ENCODE peak calls at places on chromosome 18, in ten cellular contexts. J, X, N, D, H, B, Z, U, K and V are unnamed samples. For H3K9me3 and H3K4me1, the result is how much of the 10 kb centered on the place peaks cover.

GRCh38 chr18:23237524-23238151 is 102.4 kb downstream of the CABLES1 start:
- DNase-seq in D (no peak), U (peak), N (peak), J (peak), X (no peak), K (no peak), H (peak), B (peak), Z (no peak), V (peak)

GRCh38 chr18:400466-400865 is 100.0 kb downstream of the COLEC12 start:
- DNase-seq in D (no peak), B (no peak), H (peak), U (no peak), K (no peak), J (no peak), N (no peak), Z (peak), X (no peak), V (peak)

GRCh38 chr18:47404845-47405244 is 153.4 kb upstream of the SKOR2 start:
- DNase-seq in X (no peak), B (no peak), U (no peak), H (no peak), K (no peak), D (no peak), Z (no peak), N (no peak), J (no peak), V (no peak)

GRCh38 chr18:36114738-36115137 is 14.4 kb downstream of the SLC39A6 start:
- DNase-seq in Z (no peak), X (no peak), U (no peak), H (no peak), N (no peak), D (no peak), J (no peak), K (no peak), B (no peak), V (no peak)

GRCh38 chr18:22093731-22094374 is 75.5 kb upstream of the GATA6 start:
- DNase-seq in N (no peak), H (no peak), X (no peak), Z (no peak), K (no peak), J (no peak), B (no peak), U (no peak), D (no peak), V (no peak)

GRCh38 chr18:40769786-40770185 is 1185.2 kb upstream of the PIK3C3 start:
- DNase-seq in U (no peak), D (no peak), N (no peak), K (no peak), J (no peak), B (no peak), Z (no peak), H (no peak), X (no peak), V (no peak)

GRCh38 chr18:10182009-10182624 is 268.3 kb downstream of the VAPA start:
- DNase-seq in J (no peak), D (no peak), N (no peak), K (no peak), B (no peak), X (no peak), H (no peak), Z (no peak), U (no peak), V (no peak)

GRCh38 chr18:42192251-42193248 is 237.5 kb downstream of the PIK3C3 start:
- DNase-seq in K (peak), N (no peak), U (no peak), H (no peak), X (no peak), D (no peak), B (no peak), J (no peak), Z (no peak), V (no peak)

GRCh38 chr18:69002233-69002632 is 204.4 kb downstream of the CCDC102B start:
- DNase-seq in Z (no peak), B (no peak), J (no peak), D (no peak), N (no peak), U (no peak), X (peak), H (no peak), K (peak), V (no peak)

GRCh38 chr18:39701071-39701783 is 2135.6 kb upstream of the CELF4 start:
- DNase-seq in J (no peak), B (no peak), N (no peak), K (no peak), U (no peak), D (no peak), Z (no peak), X (no peak), H (peak), V (no peak)

GRCh38 chr18:60549338-60549960 is 176.9 kb upstream of the MC4R start:
- DNase-seq in Z (peak), N (no peak), X (peak), D (peak), H (peak), K (peak), J (peak), U (no peak), B (no peak), V (no peak)

GRCh38 chr18:15198116-15198389 is 450.1 kb downstream of the ANKRD30B start:
- DNase-seq in D (no peak), J (no peak), Z (no peak), N (no peak), U (no peak), K (no peak), B (no peak), X (no peak), H (no peak), V (no peak)

GRCh38 chr18:26206488-26206887 is 19.8 kb upstream of the TAF4B start:
- DNase-seq in J (no peak), K (no peak), H (no peak), X (no peak), D (no peak), N (no peak), U (no peak), Z (no peak), B (no peak), V (no peak)

GRCh38 chr18:36203360-36203895 is 16.1 kb downstream of the MOCOS start:
- DNase-seq in H (no peak), J (no peak), B (no peak), N (no peak), X (no peak), Z (no peak), D (no peak), K (no peak), U (no peak), V (peak)

GRCh38 chr18:22848618-22849017 is 84.5 kb upstream of the RBBP8 start:
- DNase-seq in N (no peak), U (no peak), X (no peak), J (no peak), Z (no peak), D (peak), K (no peak), H (peak), B (no peak), V (no peak)

GRCh38 chr18:66506178-66506577 is 97.7 kb downstream of the CDH19 start:
- DNase-seq in D (no peak), H (no peak), B (no peak), X (no peak), K (no peak), J (no peak), Z (no peak), N (no peak), U (no peak), V (no peak)

GRCh38 chr18:66511810-66512209 is 92.1 kb downstream of the CDH19 start:
- DNase-seq in J (peak), X (no peak), U (no peak), N (no peak), Z (no peak), B (no peak), D (no peak), K (no peak), H (no peak), V (no peak)

GRCh38 chr18:66513996-66514395 is 89.9 kb downstream of the CDH19 start:
- DNase-seq in B (no peak), U (no peak), K (no peak), J (no peak), D (no peak), H (no peak), Z (no peak), N (no peak), X (no peak), V (no peak)

GRCh38 chr18:66508937-66509336 is 95.0 kb downstream of the CDH19 start:
- DNase-seq in H (no peak), U (no peak), K (no peak), J (no peak), X (no peak), B (no peak), D (no peak), N (no peak), Z (no peak), V (no peak)

GRCh38 chr18:66510357-66511027 is 93.4 kb downstream of the CDH19 start:
- DNase-seq in J (no peak), H (no peak), U (no peak), K (no peak), X (no peak), N (no peak), B (no peak), Z (no peak), D (no peak), V (no peak)
- H3K9me3 ChIP-seq in J (under half), H (under half), U (under half), K (under half), X (under half), N (under half), B (under half), Z (under half), D (under half), V (under half)

GRCh38 chr18:51041677-51042076 is 11.7 kb downstream of the SMAD4 start:
- DNase-seq in U (no peak), K (no peak), B (no peak), X (no peak), J (no peak), N (no peak), H (no peak), D (no peak), Z (no peak), V (no peak)
- H3K4me1 ChIP-seq in U (half or more), K (half or more), B (half or more), X (under half), J (under half), N (under half), H (under half), D (half or more), Z (under half), V (under half)

DNA sequence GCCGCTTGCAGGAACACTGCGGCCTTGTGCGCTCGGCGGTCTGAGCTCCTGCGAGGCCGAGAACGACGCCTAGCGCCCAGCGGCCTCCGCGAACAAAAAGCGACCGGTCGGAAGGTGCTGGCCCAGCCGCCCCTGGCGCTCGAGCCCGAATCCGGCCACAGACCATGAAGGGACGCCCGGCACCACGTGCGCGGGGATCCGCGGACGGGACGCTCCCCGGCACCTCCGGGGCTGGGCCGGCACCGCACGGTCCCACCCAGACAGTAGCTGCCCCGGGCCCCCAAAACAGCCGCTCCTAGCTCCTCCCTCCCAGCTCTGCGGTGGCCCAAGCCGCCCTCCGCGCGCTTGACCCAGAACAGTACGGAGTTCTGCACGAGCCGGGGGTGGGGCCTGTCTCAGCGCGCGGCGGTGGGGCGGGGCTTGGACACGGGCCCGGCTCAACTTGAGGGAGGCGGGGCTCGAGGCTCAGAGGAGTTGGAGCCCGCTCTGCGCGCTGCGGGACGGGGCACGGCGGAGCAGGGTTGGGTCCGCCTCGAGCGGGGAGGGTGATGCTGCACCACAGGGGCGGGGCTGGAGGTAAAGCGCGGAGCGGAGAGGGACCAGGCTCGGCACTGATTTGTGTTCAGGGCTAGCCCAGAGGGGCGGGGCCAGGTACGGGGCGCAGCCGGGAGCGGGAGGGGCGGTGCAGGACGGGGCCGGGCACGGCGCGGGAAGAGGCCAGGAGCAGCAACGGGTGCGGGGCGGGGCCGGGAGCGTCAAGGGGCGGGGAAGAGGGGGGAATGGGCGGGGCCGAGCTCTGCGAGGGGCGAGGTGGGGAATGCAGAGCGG is 538 bp upstream of the IMPA2 start:
- DNase-seq in U (peak), K (peak), X (peak), J (peak), N (peak), B (peak), D (peak), H (peak), Z (peak), V (peak)
- TF ChIP-seq POLR2A in U (peak), K (peak), X (peak), J (peak), N (peak), B (peak), D (peak), H (peak), Z (peak), V (peak)

GRCh38 chr18:78506031-78506461 is 473.6 kb upstream of the SALL3 start:
- DNase-seq in N (no peak), B (no peak), J (no peak), D (no peak), X (no peak), H (no peak), K (peak), U (no peak), Z (no peak), V (no peak)
- H3K9me3 ChIP-seq in N (under half), B (under half), J (under half), D (under half), X (under half), H (half or more), K (under half), U (under half), Z (under half), V (under half)

GRCh38 chr18:46070232-46070631 is 1.8 kb downstream of the PSTPIP2 start:
- DNase-seq in Z (no peak), J (no peak), B (peak), D (no peak), U (no peak), X (no peak), H (no peak), N (no peak), K (no peak), V (no peak)
- H3K4me1 ChIP-seq in Z (under half), J (under half), B (half or more), D (under half), U (under half), X (under half), H (under half), N (under half), K (under half), V (under half)

GRCh38 chr18:63160172-63160995 is 159.2 kb downstream of the BCL2 start:
- DNase-seq in H (no peak), X (no peak), D (no peak), U (no peak), K (no peak), Z (no peak), B (no peak), N (no peak), J (no peak), V (no peak)

GRCh38 chr18:63157293-63158011 is 162.1 kb downstream of the BCL2 start:
- DNase-seq in K (no peak), J (no peak), N (no peak), Z (no peak), B (no peak), D (no peak), U (no peak), H (no peak), X (no peak), V (no peak)

GRCh38 chr18:63159590-63159989 is 160.0 kb downstream of the BCL2 start:
- DNase-seq in B (no peak), Z (no peak), K (no peak), H (no peak), U (no peak), J (no peak), X (no peak), D (no peak), N (no peak), V (no peak)

GRCh38 chr18:63158012-63158631 is 161.4 kb downstream of the BCL2 start:
- DNase-seq in Z (no peak), H (no peak), B (no peak), N (no peak), J (no peak), K (no peak), X (no peak), U (no peak), D (no peak), V (no peak)

DNA sequence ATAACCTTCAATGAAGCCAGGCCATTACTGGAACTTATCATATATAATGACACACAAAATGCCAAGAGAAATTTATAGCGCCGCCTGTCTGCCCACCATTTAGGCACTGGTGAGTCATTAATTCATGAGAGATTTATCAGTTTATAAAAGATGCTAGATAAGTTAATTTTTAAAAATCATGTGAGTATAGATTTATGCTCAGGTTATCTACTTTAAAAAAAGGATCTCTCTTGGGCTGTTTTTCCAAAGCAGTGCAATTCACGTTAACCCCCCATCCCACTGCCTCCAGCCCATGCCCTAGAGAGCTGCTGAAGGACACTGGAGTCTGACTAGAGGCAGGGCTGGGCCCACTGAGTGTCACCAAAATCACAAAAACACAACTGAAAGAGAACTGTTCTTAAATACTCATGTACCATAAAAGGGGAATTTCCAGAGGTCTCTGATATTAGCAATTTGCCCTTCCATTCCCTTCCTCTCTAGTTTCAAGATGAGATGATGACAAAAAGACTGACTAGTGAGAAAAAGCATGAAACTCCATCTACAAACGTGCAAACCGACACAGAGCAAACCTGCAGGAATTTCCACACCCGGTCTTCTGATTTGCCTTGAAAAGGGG is 160.8 kb downstream of the BCL2 start:
- DNase-seq in H (no peak), J (no peak), Z (no peak), B (no peak), D (no peak), U (no peak), K (no peak), X (no peak), N (no peak), V (no peak)
- TF ChIP-seq POLR2A in H (no peak), J (no peak), Z (no peak), B (no peak), D (no peak), U (no peak), K (no peak), X (no peak), N (no peak), V (no peak)

GRCh38 chr18:80022613-80023012 is 11.6 kb upstream of the RBFA start:
- DNase-seq in Z (no peak), H (peak), K (no peak), X (peak), B (no peak), J (peak), U (no peak), D (no peak), N (no peak), V (no peak)
- H3K9me3 ChIP-seq in Z (under half), H (half or more), K (half or more), X (under half), B (half or more), J (under half), U (under half), D (under half), N (under half), V (under half)

DNA sequence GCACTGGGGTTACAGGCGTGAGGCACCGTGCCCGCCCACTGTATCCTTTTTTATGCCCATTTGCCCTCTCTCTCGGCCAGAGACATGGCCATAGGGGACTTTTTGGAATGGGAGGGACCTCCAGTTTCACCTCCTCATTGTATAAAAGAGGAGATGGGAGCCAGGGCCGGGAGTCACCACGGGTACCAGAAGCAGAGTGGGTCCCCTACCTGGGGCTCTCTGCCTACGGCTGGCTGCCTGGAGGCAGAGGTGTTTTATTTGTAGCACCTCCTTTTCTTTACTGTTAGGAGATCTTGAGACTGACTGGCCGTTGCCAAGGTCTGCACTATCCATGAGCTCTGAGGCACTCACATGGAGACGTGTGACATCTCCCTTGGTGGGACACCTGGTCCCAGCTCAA is 162.8 kb downstream of the LDLRAD4 start:
- DNase-seq in K (no peak), Z (no peak), X (no peak), N (no peak), J (no peak), U (no peak), D (no peak), H (no peak), B (no peak), V (no peak)
- H3K4me1 ChIP-seq in K (under half), Z (under half), X (under half), N (under half), J (under half), U (half or more), D (under half), H (under half), B (under half), V (under half)

DNA sequence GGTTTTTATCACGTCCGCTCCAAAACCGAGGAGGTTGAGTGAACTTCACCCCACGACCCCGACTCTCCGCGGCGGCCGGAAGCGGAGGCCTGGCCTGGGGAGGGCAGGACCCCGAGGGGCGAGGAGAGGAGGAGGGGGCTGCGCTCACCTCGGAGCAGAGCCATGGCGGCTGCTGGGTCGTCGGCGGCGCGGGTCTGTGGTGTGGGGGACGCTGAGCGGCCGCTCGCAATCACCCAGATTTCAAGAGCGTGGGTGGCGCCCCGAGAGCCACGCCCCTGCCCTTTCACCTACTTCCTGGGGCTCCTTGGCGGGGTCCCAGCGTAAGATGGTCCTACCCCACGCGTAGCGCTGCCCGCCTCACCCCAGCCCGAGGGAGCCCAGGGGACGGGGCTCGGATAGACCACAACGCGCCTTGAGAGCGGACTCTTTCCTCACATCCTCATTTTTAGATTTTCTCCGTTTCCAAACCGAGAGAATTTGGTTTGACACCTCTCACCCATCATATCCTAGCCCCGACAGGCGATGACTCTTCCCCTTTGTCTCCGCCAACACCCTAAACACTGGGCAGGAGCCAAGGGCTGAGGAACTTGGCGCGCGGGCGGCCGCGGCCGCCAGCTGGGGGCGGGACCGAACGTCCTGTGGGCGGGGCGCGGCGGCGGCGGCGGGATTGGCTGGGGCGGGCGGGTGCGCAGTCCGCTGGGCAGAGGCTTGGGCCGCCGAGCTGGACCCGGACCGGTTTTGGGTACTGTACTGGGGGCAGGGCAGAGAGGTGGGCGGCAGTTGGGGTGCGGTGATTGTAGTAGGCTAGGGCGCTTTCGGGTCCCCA is at the start of gene ACAA2:
- DNase-seq in K (peak), U (peak), B (peak), X (peak), H (peak), J (peak), D (peak), Z (peak), N (peak), V (peak)
- TF ChIP-seq POLR2A in K (peak), U (peak), B (peak), X (peak), H (peak), J (peak), D (peak), Z (peak), N (peak), V (peak)